ENCODE peak calls at places on chromosomes 2 and 18, in eight cellular contexts. W is hypothalamus; K is GM12864; Y is sciatic nerve; R is astrocyte; V is KBM-7; U is activated naive CD4-positive, alpha-beta T cell treated with anti-CD3 and anti-CD28 coated beads, Interleukin-2, amount 50 U/mL, for 16 hours; F is A673. H is an unnamed sample.

GRCh38 chr2:28408764-28409599 is 16.3 kb downstream of the FOSL2 start:
- DNase-seq in W (no peak), K (no peak), Y (no peak), R (peak), V (no peak), U (no peak), F (no peak), H (no peak)

GRCh38 chr2:134372611-134373131 is 118.8 kb downstream of the MGAT5 start:
- DNase-seq in W (no peak), K (no peak), Y (peak), R (peak), V (no peak), U (no peak), F (peak), H (no peak)

GRCh38 chr2:236121546-236121945 is 46.6 kb downstream of the GBX2 start:
- DNase-seq in W (no peak), K (no peak), Y (no peak), R (no peak), V (no peak), U (no peak), F (no peak), H (no peak)

GRCh38 chr18:23049698-23050373 is 85.4 kb upstream of the CABLES1 start:
- DNase-seq in W (no peak), K (no peak), Y (no peak), R (no peak), V (no peak), U (no peak), F (peak), H (no peak)

GRCh38 chr2:139992078-139992477 is 1211.9 kb upstream of the NXPH2 start:
- DNase-seq in W (no peak), K (no peak), Y (no peak), R (no peak), V (peak), U (no peak), F (no peak), H (peak)

GRCh38 chr2:29759342-29759741 is 162.0 kb downstream of the ALK start:
- DNase-seq in W (no peak), K (no peak), Y (no peak), R (no peak), V (no peak), U (no peak), F (no peak), H (no peak)

GRCh38 chr2:236768393-236769140 is 198.9 kb downstream of the ACKR3 start:
- DNase-seq in W (no peak), K (no peak), Y (no peak), R (peak), V (no peak), U (no peak), F (no peak), H (no peak)

GRCh38 chr2:15634846-15635490 is 43.3 kb downstream of the DDX1 start:
- DNase-seq in W (no peak), K (no peak), Y (no peak), R (peak), V (no peak), U (no peak), F (peak), H (no peak)

GRCh38 chr2:156511112-156511511 is 74.9 kb downstream of the GPD2 start:
- DNase-seq in W (no peak), K (no peak), Y (no peak), R (no peak), V (no peak), U (no peak), F (peak), H (no peak)

GRCh38 chr2:171316220-171316619 is 117.6 kb downstream of the METTL8 start:
- DNase-seq in W (no peak), K (no peak), Y (no peak), R (peak), V (no peak), U (no peak), F (no peak), H (no peak)

GRCh38 chr18:36212301-36212977 is 25.1 kb downstream of the MOCOS start:
- DNase-seq in W (no peak), K (no peak), Y (no peak), R (no peak), V (no peak), U (no peak), F (no peak), H (no peak)

GRCh38 chr2:164803772-164804466 is 37.7 kb downstream of the COBLL1 start:
- DNase-seq in W (no peak), K (no peak), Y (no peak), R (no peak), V (no peak), U (no peak), F (no peak), H (no peak)

GRCh38 chr18:841647-842370 is 29.8 kb upstream of the YES1 start:
- DNase-seq in W (no peak), K (no peak), Y (no peak), R (no peak), V (no peak), U (no peak), F (no peak), H (no peak)

GRCh38 chr18:67661555-67661954 is 145.0 kb upstream of the DSEL start:
- DNase-seq in W (no peak), K (no peak), Y (no peak), R (no peak), V (no peak), U (no peak), F (no peak), H (no peak)

GRCh38 chr2:12488365-12488972 is 228.3 kb upstream of the TRIB2 start:
- DNase-seq in W (no peak), K (no peak), Y (no peak), R (no peak), V (no peak), U (peak), F (no peak), H (no peak)

GRCh38 chr18:68436485-68436884 is 278.4 kb downstream of the TMX3 start:
- DNase-seq in W (no peak), K (no peak), Y (no peak), R (peak), V (peak), U (no peak), F (peak), H (no peak)

GRCh38 chr2:235610696-235611257 is 116.9 kb downstream of the AGAP1 start:
- DNase-seq in W (no peak), K (no peak), Y (no peak), R (no peak), V (no peak), U (no peak), F (no peak), H (no peak)

GRCh38 chr2:63840081-63840784 is 1.5 kb upstream of the UGP2 start:
- DNase-seq in W (no peak), K (no peak), Y (no peak), R (no peak), V (no peak), U (no peak), F (no peak), H (no peak)

GRCh38 chr2:71935291-71935848 is 212.3 kb downstream of the CYP26B1 start:
- DNase-seq in W (no peak), K (no peak), Y (peak), R (peak), V (no peak), U (no peak), F (no peak), H (no peak)

GRCh38 chr2:196967126-196967525 is 40.6 kb upstream of the PGAP1 start:
- DNase-seq in W (no peak), K (no peak), Y (no peak), R (peak), V (no peak), U (no peak), F (peak), H (peak)

H was measured in SK-MEL-5.